ENCODE peak calls at places on chromosomes 7 and 10, in nine cellular contexts. One of them, this sample, is unnamed.

GRCh38 chr10:42950606-42951485 is 126.0 kb upstream of the RET start:
- DNase-seq in SK-N-SH: no peak
- DNase-seq in suprapubic skin: no peak
- DNase-seq in A549: no peak
- DNase-seq in sigmoid colon: peak; percentile 52
- DNase-seq in fibroblast of lung: no peak
- DNase-seq in K562: no peak
- DNase-seq in ovary: no peak
- DNase-seq in tibial nerve: no peak
- DNase-seq in this sample: no peak

GRCh38 chr10:95459446-95459845 is 101.7 kb downstream of the SORBS1 start:
- DNase-seq in SK-N-SH: no peak
- DNase-seq in suprapubic skin: no peak
- DNase-seq in A549: no peak
- DNase-seq in sigmoid colon: no peak
- DNase-seq in fibroblast of lung: no peak
- DNase-seq in K562: no peak
- DNase-seq in ovary: peak; percentile 50
- DNase-seq in tibial nerve: no peak
- DNase-seq in this sample: no peak

GRCh38 chr7:6234384-6234783 is 38.0 kb downstream of the CYTH3 start:
- DNase-seq in SK-N-SH: no peak
- DNase-seq in suprapubic skin: no peak
- DNase-seq in A549: no peak
- DNase-seq in sigmoid colon: no peak
- DNase-seq in fibroblast of lung: no peak
- DNase-seq in K562: no peak
- DNase-seq in ovary: no peak
- DNase-seq in tibial nerve: no peak
- DNase-seq in this sample: no peak

GRCh38 chr7:134454277-134454676 is 4.6 kb downstream of the AKR1B1 start:
- DNase-seq in SK-N-SH: no peak
- DNase-seq in suprapubic skin: no peak
- DNase-seq in A549: no peak
- DNase-seq in sigmoid colon: no peak
- DNase-seq in fibroblast of lung: no peak
- DNase-seq in K562: no peak
- DNase-seq in ovary: no peak
- DNase-seq in tibial nerve: no peak
- DNase-seq in this sample: no peak

GRCh38 chr10:61343781-61344180 is 109.4 kb downstream of the TMEM26 start:
- DNase-seq in SK-N-SH: no peak
- DNase-seq in suprapubic skin: no peak
- DNase-seq in A549: no peak
- DNase-seq in sigmoid colon: no peak
- DNase-seq in fibroblast of lung: peak; percentile 75
- DNase-seq in K562: no peak
- DNase-seq in ovary: no peak
- DNase-seq in tibial nerve: no peak
- DNase-seq in this sample: no peak

GRCh38 chr7:146961617-146962016 is 845.0 kb downstream of the CNTNAP2 start:
- DNase-seq in SK-N-SH: no peak
- DNase-seq in suprapubic skin: no peak
- DNase-seq in A549: no peak
- DNase-seq in sigmoid colon: no peak
- DNase-seq in fibroblast of lung: peak; percentile 93
- DNase-seq in K562: no peak
- DNase-seq in ovary: no peak
- DNase-seq in tibial nerve: no peak
- DNase-seq in this sample: no peak

GRCh38 chr7:115558186-115558585 is 472.4 kb downstream of the TFEC start:
- DNase-seq in SK-N-SH: no peak
- DNase-seq in suprapubic skin: no peak
- DNase-seq in A549: no peak
- DNase-seq in sigmoid colon: no peak
- DNase-seq in fibroblast of lung: peak; percentile 66
- DNase-seq in K562: no peak
- DNase-seq in ovary: no peak
- DNase-seq in tibial nerve: no peak
- DNase-seq in this sample: no peak

GRCh38 chr7:139673230-139673629 is 104.6 kb downstream of the HIPK2 start:
- DNase-seq in SK-N-SH: peak; percentile 61
- DNase-seq in suprapubic skin: no peak
- DNase-seq in A549: no peak
- DNase-seq in sigmoid colon: no peak
- DNase-seq in fibroblast of lung: no peak
- DNase-seq in K562: no peak
- DNase-seq in ovary: no peak
- DNase-seq in tibial nerve: no peak
- DNase-seq in this sample: no peak

GRCh38 chr10:8045728-8046494 is 8.6 kb upstream of the GATA3 start:
- DNase-seq in SK-N-SH: peak; percentile 61
- DNase-seq in suprapubic skin: no peak
- DNase-seq in A549: no peak
- DNase-seq in sigmoid colon: no peak
- DNase-seq in fibroblast of lung: no peak
- DNase-seq in K562: no peak
- DNase-seq in ovary: no peak
- DNase-seq in tibial nerve: no peak
- DNase-seq in this sample: no peak

GRCh38 chr7:12322287-12322902 is 81.3 kb downstream of the VWDE start:
- DNase-seq in SK-N-SH: peak; percentile 10
- DNase-seq in suprapubic skin: no peak
- DNase-seq in A549: no peak
- DNase-seq in sigmoid colon: no peak
- DNase-seq in fibroblast of lung: peak; percentile 26
- DNase-seq in K562: no peak
- DNase-seq in ovary: no peak
- DNase-seq in tibial nerve: no peak
- DNase-seq in this sample: no peak

GRCh38 chr10:44766601-44767000 is 144.5 kb upstream of the TMEM72 start:
- DNase-seq in SK-N-SH: no peak
- DNase-seq in suprapubic skin: no peak
- DNase-seq in A549: no peak
- DNase-seq in sigmoid colon: no peak
- DNase-seq in fibroblast of lung: no peak
- DNase-seq in K562: no peak
- DNase-seq in ovary: no peak
- DNase-seq in tibial nerve: no peak
- DNase-seq in this sample: no peak

GRCh38 chr7:44346063-44346462 is 20.7 kb upstream of the CAMK2B start:
- DNase-seq in SK-N-SH: no peak
- DNase-seq in suprapubic skin: no peak
- DNase-seq in A549: no peak
- DNase-seq in sigmoid colon: no peak
- DNase-seq in fibroblast of lung: no peak
- DNase-seq in K562: no peak
- DNase-seq in ovary: no peak
- DNase-seq in tibial nerve: no peak
- DNase-seq in this sample: no peak

GRCh38 chr7:44348300-44348699 is 22.9 kb upstream of the CAMK2B start:
- DNase-seq in SK-N-SH: peak; percentile 44
- DNase-seq in suprapubic skin: no peak
- DNase-seq in A549: peak; percentile 28
- DNase-seq in sigmoid colon: no peak
- DNase-seq in fibroblast of lung: no peak
- DNase-seq in K562: no peak
- DNase-seq in ovary: no peak
- DNase-seq in tibial nerve: no peak
- DNase-seq in this sample: peak; percentile 21

GRCh38 chr7:44347546-44348114 is 22.2 kb upstream of the CAMK2B start:
- DNase-seq in SK-N-SH: no peak
- DNase-seq in suprapubic skin: no peak
- DNase-seq in A549: no peak
- DNase-seq in sigmoid colon: no peak
- DNase-seq in fibroblast of lung: no peak
- DNase-seq in K562: no peak
- DNase-seq in ovary: no peak
- DNase-seq in tibial nerve: no peak
- DNase-seq in this sample: no peak

GRCh38 chr7:44353668-44354067 is 28.3 kb upstream of the CAMK2B start:
- DNase-seq in SK-N-SH: no peak
- DNase-seq in suprapubic skin: no peak
- DNase-seq in A549: no peak
- DNase-seq in sigmoid colon: no peak
- DNase-seq in fibroblast of lung: no peak
- DNase-seq in K562: no peak
- DNase-seq in ovary: no peak
- DNase-seq in tibial nerve: no peak
- DNase-seq in this sample: no peak

GRCh38 chr7:44348851-44349781 is 23.7 kb upstream of the CAMK2B start:
- DNase-seq in SK-N-SH: no peak
- DNase-seq in suprapubic skin: no peak
- DNase-seq in A549: no peak
- DNase-seq in sigmoid colon: no peak
- DNase-seq in fibroblast of lung: no peak
- DNase-seq in K562: no peak
- DNase-seq in ovary: no peak
- DNase-seq in tibial nerve: no peak
- DNase-seq in this sample: no peak
- TF ChIP-seq CTCF in SK-N-SH: no peak
- TF ChIP-seq CTCF in suprapubic skin: no peak
- TF ChIP-seq CTCF in A549: no peak
- TF ChIP-seq CTCF in sigmoid colon: no peak
- TF ChIP-seq CTCF in fibroblast of lung: no peak
- TF ChIP-seq CTCF in K562: peak; percentile 22
- TF ChIP-seq CTCF in ovary: no peak
- TF ChIP-seq CTCF in tibial nerve: no peak
- TF ChIP-seq CTCF in this sample: peak; percentile 57

GRCh38 chr7:36309716-36310115 is 79.9 kb upstream of the ANLN start:
- DNase-seq in SK-N-SH: no peak
- DNase-seq in suprapubic skin: peak; percentile 34
- DNase-seq in A549: no peak
- DNase-seq in sigmoid colon: no peak
- DNase-seq in fibroblast of lung: no peak
- DNase-seq in K562: no peak
- DNase-seq in ovary: no peak
- DNase-seq in tibial nerve: no peak
- DNase-seq in this sample: no peak

GRCh38 chr7:36310897-36311296 is 78.8 kb upstream of the ANLN start:
- DNase-seq in SK-N-SH: no peak
- DNase-seq in suprapubic skin: peak; percentile 40
- DNase-seq in A549: no peak
- DNase-seq in sigmoid colon: no peak
- DNase-seq in fibroblast of lung: no peak
- DNase-seq in K562: no peak
- DNase-seq in ovary: no peak
- DNase-seq in tibial nerve: no peak
- DNase-seq in this sample: no peak

GRCh38 chr7:36311539-36311938 is 78.1 kb upstream of the ANLN start:
- DNase-seq in SK-N-SH: no peak
- DNase-seq in suprapubic skin: no peak
- DNase-seq in A549: no peak
- DNase-seq in sigmoid colon: no peak
- DNase-seq in fibroblast of lung: no peak
- DNase-seq in K562: no peak
- DNase-seq in ovary: no peak
- DNase-seq in tibial nerve: no peak
- DNase-seq in this sample: no peak

GRCh38 chr7:36308031-36308430 is 81.6 kb upstream of the ANLN start:
- DNase-seq in SK-N-SH: no peak
- DNase-seq in suprapubic skin: peak; percentile 30
- DNase-seq in A549: no peak
- DNase-seq in sigmoid colon: no peak
- DNase-seq in fibroblast of lung: no peak
- DNase-seq in K562: no peak
- DNase-seq in ovary: no peak
- DNase-seq in tibial nerve: no peak
- DNase-seq in this sample: no peak

DNA sequence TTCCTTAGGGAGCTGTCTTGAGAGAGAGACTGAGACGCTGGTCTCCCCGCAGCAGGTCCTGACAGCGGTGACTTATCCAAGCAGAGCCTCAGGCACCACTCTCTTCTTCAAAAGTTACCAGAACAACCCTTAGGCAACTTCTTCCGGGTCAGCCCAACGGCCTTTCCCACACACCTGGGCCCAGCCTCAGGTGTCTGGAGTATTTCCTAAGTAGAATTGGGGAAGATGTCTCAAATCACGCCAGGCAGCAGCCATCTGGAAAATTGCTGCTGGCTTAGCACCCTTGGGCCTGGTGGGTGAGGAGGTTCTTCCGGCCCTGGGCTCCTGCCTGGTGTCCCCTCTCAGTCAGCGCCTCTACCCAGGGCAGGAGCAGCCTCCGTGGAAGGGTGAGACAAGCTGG is 80.4 kb upstream of the ANLN start:
- DNase-seq in SK-N-SH: peak; percentile 9
- DNase-seq in suprapubic skin: peak; percentile 48
- DNase-seq in A549: no peak
- DNase-seq in sigmoid colon: no peak
- DNase-seq in fibroblast of lung: no peak
- DNase-seq in K562: no peak
- DNase-seq in ovary: no peak
- DNase-seq in tibial nerve: no peak
- DNase-seq in this sample: no peak
- H3K27ac ChIP-seq in SK-N-SH: no peak overlapping the region
- H3K27ac ChIP-seq in suprapubic skin: no peak overlapping the region
- H3K27ac ChIP-seq in A549: no peak overlapping the region
- H3K27ac ChIP-seq in sigmoid colon: no peak overlapping the region
- H3K27ac ChIP-seq in fibroblast of lung: no peak overlapping the region
- H3K27ac ChIP-seq in K562: no peak overlapping the region
- H3K27ac ChIP-seq in ovary: no peak overlapping the region
- H3K27ac ChIP-seq in tibial nerve: no peak overlapping the region
- H3K27ac ChIP-seq in this sample: no peak overlapping the region

GRCh38 chr7:25947669-25948516 is 204.1 kb upstream of the NFE2L3 start:
- DNase-seq in SK-N-SH: no peak
- DNase-seq in suprapubic skin: no peak
- DNase-seq in A549: no peak
- DNase-seq in sigmoid colon: no peak
- DNase-seq in fibroblast of lung: peak; percentile 11
- DNase-seq in K562: no peak
- DNase-seq in ovary: no peak
- DNase-seq in tibial nerve: no peak
- DNase-seq in this sample: no peak
- H3K4me3 ChIP-seq in SK-N-SH: no peak overlapping the region
- H3K4me3 ChIP-seq in suprapubic skin: no peak overlapping the region
- H3K4me3 ChIP-seq in A549: no peak overlapping the region
- H3K4me3 ChIP-seq in sigmoid colon: no peak overlapping the region
- H3K4me3 ChIP-seq in fibroblast of lung: no peak overlapping the region
- H3K4me3 ChIP-seq in K562: no peak overlapping the region
- H3K4me3 ChIP-seq in ovary: no peak overlapping the region
- H3K4me3 ChIP-seq in tibial nerve: no peak overlapping the region
- H3K4me3 ChIP-seq in this sample: no peak overlapping the region

DNA sequence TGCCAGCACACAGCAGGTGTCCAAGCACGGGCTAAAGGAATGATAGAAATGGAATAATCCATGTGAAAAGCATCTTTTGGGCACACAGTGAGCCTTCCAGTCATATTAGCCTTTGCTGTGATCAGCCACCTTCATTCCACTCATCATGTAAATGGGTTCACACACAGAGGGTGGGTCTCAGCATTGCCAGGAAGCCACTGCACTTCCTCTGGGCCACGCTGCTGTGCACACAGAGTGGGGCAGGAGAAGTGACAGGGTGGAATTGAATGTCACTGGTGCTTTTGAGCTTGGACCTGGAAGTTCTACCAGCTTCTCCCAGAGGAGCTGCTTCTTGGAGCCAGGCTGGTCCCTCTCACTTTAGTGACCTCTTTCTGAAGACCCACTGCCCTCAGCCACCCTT is 203.5 kb downstream of the USP6NL start:
- DNase-seq in SK-N-SH: no peak
- DNase-seq in suprapubic skin: no peak
- DNase-seq in A549: no peak
- DNase-seq in sigmoid colon: no peak
- DNase-seq in fibroblast of lung: no peak
- DNase-seq in K562: no peak
- DNase-seq in ovary: no peak
- DNase-seq in tibial nerve: no peak
- DNase-seq in this sample: no peak
- TF ChIP-seq CTCF in SK-N-SH: no peak
- TF ChIP-seq CTCF in suprapubic skin: no peak
- TF ChIP-seq CTCF in A549: no peak
- TF ChIP-seq CTCF in sigmoid colon: no peak
- TF ChIP-seq CTCF in fibroblast of lung: no peak
- TF ChIP-seq CTCF in K562: no peak
- TF ChIP-seq CTCF in ovary: no peak
- TF ChIP-seq CTCF in tibial nerve: no peak
- TF ChIP-seq CTCF in this sample: no peak

This sample was measured in WERI-Rb-1.